ENCODE peak calls at places on chromosomes 12 and 14, in eight cellular contexts. T is psoas muscle, B is upper lobe of right lung, A is left ventricle myocardium inferior, N is lower lobe of right lung, V is transverse colon, G is cardiac muscle cell, K is adrenal gland. S is an unnamed sample.

GRCh38 chr12:39375206-39375808 is 67.6 kb downstream of the KIF21A start:
- DNase-seq in V (no peak), T (no peak), N (no peak), A (no peak), B (no peak), K (no peak), G (no peak), S (no peak)

GRCh38 chr14:105836160-105836559 is 309.8 kb downstream of the TMEM121 start:
- DNase-seq in K (no peak), G (no peak), B (no peak), A (no peak), V (no peak), T (no peak), N (no peak), S (no peak)

GRCh38 chr12:131934535-131934934 is 5.5 kb downstream of the PUS1 start:
- DNase-seq in A (no peak), N (no peak), G (no peak), B (no peak), K (no peak), T (peak; percentile 8), V (no peak), S (no peak)

GRCh38 chr12:75725505-75726120 is 214.2 kb upstream of the KRR1 start:
- DNase-seq in B (no peak), K (no peak), N (no peak), T (no peak), G (no peak), V (no peak), A (no peak), S (no peak)

GRCh38 chr12:82948462-82948861 is 261.8 kb downstream of the TMTC2 start:
- DNase-seq in N (no peak), K (no peak), A (no peak), G (no peak), V (no peak), B (no peak), T (no peak), S (no peak)

GRCh38 chr14:77144412-77145115 is 3.0 kb upstream of the ZDHHC22 start:
- DNase-seq in N (no peak), T (no peak), G (no peak), K (no peak), V (no peak), A (no peak), B (no peak), S (no peak)

GRCh38 chr14:24659916-24660570 is 26.1 kb upstream of the GZMB start:
- DNase-seq in K (no peak), T (no peak), V (no peak), N (no peak), G (no peak), B (no peak), A (no peak), S (no peak)

GRCh38 chr12:124440841-124441381 is 126.5 kb downstream of the NCOR2 start:
- DNase-seq in T (no peak), B (no peak), V (no peak), A (no peak), G (no peak), K (no peak), N (no peak), S (no peak)

GRCh38 chr14:73740921-73741326 is 26.7 kb upstream of the PNMA1 start:
- DNase-seq in T (peak; percentile 92), K (no peak), G (no peak), N (peak; percentile 89), V (peak; percentile 92), A (peak; percentile 78), B (peak; percentile 90), S (peak; percentile 51)

GRCh38 chr14:102517412-102518062 is 8.0 kb upstream of the ANKRD9 start:
- DNase-seq in G (no peak), A (no peak), T (no peak), V (peak; percentile 40), N (no peak), B (peak; percentile 71), K (no peak), S (peak; percentile 29)

GRCh38 chr14:31070431-31070830 is 44.3 kb upstream of the STRN3 start:
- DNase-seq in K (no peak), V (no peak), B (no peak), G (no peak), N (no peak), A (no peak), T (no peak), S (no peak)

GRCh38 chr14:52377940-52378339 is 63.8 kb downstream of the PTGER2 start:
- DNase-seq in K (no peak), G (no peak), B (no peak), A (no peak), V (no peak), T (no peak), N (no peak), S (no peak)

GRCh38 chr12:132379996-132380395 is 50.6 kb upstream of the GALNT9 start:
- DNase-seq in A (no peak), N (no peak), T (no peak), V (no peak), B (no peak), K (no peak), G (no peak), S (no peak)

GRCh38 chr12:121792607-121793500 is 634 bp downstream of the RHOF start:
- DNase-seq in B (peak; percentile 84), N (peak; percentile 81), A (peak; percentile 54), G (peak; percentile 83), T (peak; percentile 69), V (peak; percentile 61), K (peak; percentile 72), S (no peak)

GRCh38 chr12:27631365-27631764 is 64.9 kb upstream of the REP15 start:
- DNase-seq in T (no peak), K (no peak), A (no peak), G (no peak), N (no peak), B (no peak), V (no peak), S (no peak)

GRCh38 chr12:27624586-27624985 is 71.7 kb upstream of the REP15 start:
- DNase-seq in A (no peak), K (no peak), G (no peak), N (no peak), B (no peak), T (no peak), V (no peak), S (no peak)

GRCh38 chr12:27623645-27624044 is 72.6 kb upstream of the REP15 start:
- DNase-seq in N (no peak), B (no peak), V (no peak), A (no peak), T (no peak), G (no peak), K (no peak), S (no peak)

GRCh38 chr12:27626239-27626638 is 70.0 kb upstream of the REP15 start:
- DNase-seq in G (no peak), K (no peak), B (no peak), T (no peak), V (no peak), A (no peak), N (no peak), S (no peak)

GRCh38 chr12:27627123-27627835 is 69.0 kb upstream of the REP15 start:
- DNase-seq in N (no peak), G (no peak), B (no peak), A (no peak), T (no peak), K (no peak), V (no peak), S (no peak)
- H3K27ac ChIP-seq in N (no peak overlapping the region), G (no peak overlapping the region), B (no peak overlapping the region), A (peak overlapping the region; percentile 59), T (peak overlapping the region; percentile 51), K (peak overlapping the region; percentile 73), V (peak overlapping the region; percentile 50), S (no peak overlapping the region)

GRCh38 chr12:117053050-117053400 is 46.2 kb downstream of the TESC start:
- DNase-seq in B (no peak), K (no peak), G (no peak), A (no peak), V (no peak), N (no peak), T (peak; percentile 33), S (no peak)
- H3K4me1 ChIP-seq in B (peaks cover 11% of the 10 kb centered on the region), K (peaks cover 6% of the 10 kb centered on the region), G (peaks cover 54% of the 10 kb centered on the region), A (peaks cover 63% of the 10 kb centered on the region), V (no peaks in the 10 kb centered on the region), N (peaks cover 9% of the 10 kb centered on the region), T (no peaks in the 10 kb centered on the region), S (no peaks in the 10 kb centered on the region)

GRCh38 chr12:57455374-57456144 is 452 bp downstream of the INHBE start:
- DNase-seq in V (no peak), N (no peak), A (no peak), T (peak; percentile 59), B (no peak), K (no peak), G (no peak), S (no peak)

GRCh38 chr12:57454566-57455373 is at the start of gene INHBE:
- DNase-seq in A (no peak), B (no peak), T (peak; percentile 80), V (no peak), G (peak; percentile 52), K (no peak), N (no peak), S (no peak)

GRCh38 chr12:57456737-57457490 is 1.8 kb downstream of the INHBE start:
- DNase-seq in G (no peak), A (no peak), T (no peak), N (no peak), K (no peak), B (no peak), V (no peak), S (no peak)

GRCh38 chr12:57454213-57454565 is 918 bp upstream of the INHBE start:
- DNase-seq in G (no peak), N (no peak), A (no peak), B (no peak), T (no peak), K (no peak), V (no peak), S (no peak)

GRCh38 chr12:57456145-57456700 is 1.1 kb downstream of the INHBE start:
- DNase-seq in V (no peak), A (no peak), T (no peak), B (no peak), N (no peak), G (peak; percentile 75), K (no peak), S (peak; percentile 48)
- TF ChIP-seq CTCF in V (peak; percentile 61), A (peak; percentile 61), T (peak; percentile 45), B (peak; percentile 44), N (peak; percentile 45), G (peak; percentile 67), K (peak; percentile 42), S (peak; percentile 44)

DNA sequence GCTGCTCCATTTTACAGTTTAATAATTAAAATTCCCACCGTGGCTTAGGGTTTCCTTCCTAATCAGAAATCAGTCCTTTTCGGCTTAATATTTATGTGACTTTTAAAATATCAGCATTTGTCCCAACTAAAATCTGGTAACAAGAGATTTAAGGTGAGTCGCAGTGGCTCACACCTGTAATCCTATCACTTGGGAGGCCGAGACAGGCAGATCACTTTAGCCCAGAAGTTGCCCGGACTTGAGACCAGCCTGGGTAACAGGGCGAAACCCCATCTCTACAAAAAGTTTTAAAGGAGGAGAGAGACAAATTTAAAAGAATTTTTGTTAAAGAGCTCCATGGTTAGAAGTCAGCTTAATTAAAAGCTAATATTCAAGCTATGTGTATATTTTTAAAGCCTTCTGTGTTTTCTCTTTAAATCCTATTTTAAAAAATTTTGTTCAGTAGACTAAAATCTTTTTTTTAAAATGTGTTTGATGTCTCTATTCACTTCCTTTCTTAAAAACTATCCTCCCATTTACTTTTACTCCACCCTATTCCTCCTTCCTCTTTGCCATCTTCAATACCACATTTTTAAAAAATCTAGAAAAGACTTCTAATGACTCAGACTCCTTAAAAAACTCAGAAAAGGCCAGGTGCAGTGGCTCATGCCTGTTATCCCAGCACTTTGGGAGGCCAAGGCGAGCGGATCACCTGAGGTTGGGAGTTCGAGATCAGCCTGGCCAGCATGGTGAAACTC is 3.8 kb upstream of the TAC3 start:
- DNase-seq in B (no peak), K (no peak), T (no peak), V (no peak), A (no peak), N (no peak), G (no peak), S (no peak)
- H3K27ac ChIP-seq in B (no peak overlapping the region), K (no peak overlapping the region), T (no peak overlapping the region), V (no peak overlapping the region), A (no peak overlapping the region), N (no peak overlapping the region), G (no peak overlapping the region), S (no peak overlapping the region)